ENCODE peak calls at places on chromosome 1, in four cellular contexts. G is WTC11, M is HepG2, R is GM12878. I is an unnamed sample.
A peak's percentile ranks its signal among the peaks of the same experiment; 100 is the strongest.

GRCh38 chr1:181497870-181498269 is 14.6 kb downstream of the CACNA1E start:
- DNase-seq in G (no peak), M (no peak), R (no peak), I (no peak)

GRCh38 chr1:152924191-152924590 is 15.8 kb downstream of the IVL start:
- DNase-seq in G (no peak), M (no peak), R (no peak), I (no peak)

GRCh38 chr1:53672785-53673184 is 66.2 kb downstream of the GLIS1 start:
- DNase-seq in M (no peak), G (no peak), R (no peak), I (no peak)

GRCh38 chr1:25609921-25610320 is 6.7 kb upstream of the MAN1C1 start:
- DNase-seq in G (no peak), M (no peak), R (no peak), I (no peak)

GRCh38 chr1:156931553-156931952 is 11.1 kb downstream of the LRRC71 start:
- DNase-seq in R (no peak), M (no peak), G (no peak), I (no peak)

GRCh38 chr1:7384121-7384520 is 387.0 kb upstream of the VAMP3 start:
- DNase-seq in G (no peak), M (no peak), R (no peak), I (no peak)

GRCh38 chr1:16145030-16145987 is 10.6 kb downstream of the EPHA2 start:
- DNase-seq in R (no peak), G (peak; percentile 55), M (peak; percentile 68), I (no peak)

GRCh38 chr1:15546641-15547040 is 20.0 kb downstream of the DNAJC16 start:
- DNase-seq in G (no peak), R (no peak), M (no peak), I (no peak)

GRCh38 chr1:206916000-206916709 is 5.6 kb downstream of the FCMR start:
- DNase-seq in G (no peak), M (no peak), R (no peak), I (no peak)

GRCh38 chr1:215992620-215993019 is 425.5 kb downstream of the KCTD3 start:
- DNase-seq in G (no peak), M (peak; percentile 1), R (no peak), I (no peak)

GRCh38 chr1:182446033-182446669 is 3.8 kb upstream of the RGSL1 start:
- DNase-seq in M (peak; percentile 39), R (peak; percentile 26), G (peak; percentile 22), I (peak; percentile 65)

DNA sequence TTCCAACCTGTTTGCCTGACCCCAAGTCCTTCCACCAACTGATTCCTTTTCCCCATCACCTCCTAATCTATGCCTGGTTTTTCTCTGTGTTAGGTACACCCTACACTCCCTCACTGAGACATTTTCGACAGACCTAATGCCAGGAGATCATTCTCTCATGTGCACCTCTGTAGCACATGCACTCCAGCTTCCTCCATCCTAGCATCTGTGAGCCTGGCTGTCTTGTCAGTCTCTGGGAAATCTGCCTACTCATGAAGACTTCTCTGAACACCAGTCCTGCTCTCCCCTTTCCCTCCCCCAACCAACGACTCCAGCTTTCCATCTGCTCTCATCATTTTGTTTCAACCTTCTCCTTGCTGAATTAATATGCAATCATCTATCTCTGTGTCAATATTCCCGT is 987 bp downstream of the MED8 start:
- DNase-seq in M (no peak), R (no peak), G (no peak), I (peak; percentile 36)
- TF ChIP-seq CREM in M (no peak), R (no peak), G (no peak), I (no peak)

GRCh38 chr1:184041731-184042130 is 4.2 kb upstream of the COLGALT2 start:
- DNase-seq in M (no peak), G (no peak), R (no peak), I (no peak)

GRCh38 chr1:184037849-184038591 is 492 bp upstream of the COLGALT2 start:
- DNase-seq in G (no peak), M (no peak), R (no peak), I (no peak)

GRCh38 chr1:184036517-184036949 is 995 bp downstream of the COLGALT2 start:
- DNase-seq in R (no peak), G (peak; percentile 62), M (peak; percentile 42), I (peak; percentile 53)

GRCh38 chr1:184035719-184036516 is 1.6 kb downstream of the COLGALT2 start:
- DNase-seq in G (no peak), M (peak; percentile 64), R (no peak), I (peak; percentile 41)

DNA sequence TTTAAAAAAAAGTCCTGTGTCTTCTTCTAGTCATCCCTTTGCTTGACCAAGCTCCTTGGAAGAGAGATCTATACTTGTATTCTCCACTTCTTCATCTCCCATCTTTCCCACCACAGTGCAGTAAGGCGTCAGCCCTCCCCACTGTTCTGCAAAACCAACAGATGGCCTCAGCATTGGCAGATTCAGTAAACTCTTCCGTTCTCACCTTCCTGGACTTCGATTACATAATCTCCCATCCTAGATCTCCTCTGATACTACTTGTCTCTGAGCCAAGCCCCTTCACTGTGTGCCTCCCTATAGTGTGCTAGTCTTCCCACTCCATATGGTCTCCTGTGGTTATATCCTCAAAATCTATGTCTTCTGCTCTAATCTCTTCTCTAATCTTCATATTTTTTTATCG is 1.6 kb upstream of the COLGALT2 start:
- DNase-seq in G (no peak), M (no peak), R (no peak), I (no peak)
- TF ChIP-seq CREM in G (no peak), M (no peak), R (no peak), I (no peak)

GRCh38 chr1:245680395-245680794 is 525.6 kb downstream of the KIF26B start:
- DNase-seq in M (no peak), G (no peak), R (no peak), I (no peak)

GRCh38 chr1:245682638-245683376 is 528.0 kb downstream of the KIF26B start:
- DNase-seq in M (no peak), G (no peak), R (no peak), I (no peak)

GRCh38 chr1:245677446-245678240 is 522.9 kb downstream of the KIF26B start:
- DNase-seq in R (no peak), M (no peak), G (no peak), I (no peak)

GRCh38 chr1:245678866-245679411 is 524.2 kb downstream of the KIF26B start:
- DNase-seq in M (no peak), G (no peak), R (no peak), I (no peak)

DNA sequence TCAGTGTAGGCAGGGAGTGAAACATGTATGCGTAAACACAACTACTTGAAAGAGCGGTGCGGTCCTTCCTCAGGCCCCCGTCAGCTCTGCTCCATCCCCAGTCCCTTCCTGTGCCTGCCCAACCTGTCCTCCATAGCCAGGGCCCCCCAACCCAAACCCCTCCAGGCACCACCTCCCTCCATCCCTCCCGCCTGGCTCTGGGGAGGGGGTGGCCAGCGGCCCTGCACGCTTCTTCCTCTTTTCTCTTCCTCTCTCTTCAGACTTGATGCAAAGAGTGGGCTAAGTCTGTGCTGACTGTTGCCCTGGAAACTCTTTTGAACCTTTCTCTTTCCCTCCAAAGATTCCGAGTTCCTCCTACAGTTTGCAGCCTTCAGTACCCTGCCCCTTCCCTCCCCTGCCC is 525.0 kb downstream of the KIF26B start:
- DNase-seq in G (no peak), M (no peak), R (no peak), I (no peak)
- TF ChIP-seq CREM in G (no peak), M (no peak), R (no peak), I (no peak)

DNA sequence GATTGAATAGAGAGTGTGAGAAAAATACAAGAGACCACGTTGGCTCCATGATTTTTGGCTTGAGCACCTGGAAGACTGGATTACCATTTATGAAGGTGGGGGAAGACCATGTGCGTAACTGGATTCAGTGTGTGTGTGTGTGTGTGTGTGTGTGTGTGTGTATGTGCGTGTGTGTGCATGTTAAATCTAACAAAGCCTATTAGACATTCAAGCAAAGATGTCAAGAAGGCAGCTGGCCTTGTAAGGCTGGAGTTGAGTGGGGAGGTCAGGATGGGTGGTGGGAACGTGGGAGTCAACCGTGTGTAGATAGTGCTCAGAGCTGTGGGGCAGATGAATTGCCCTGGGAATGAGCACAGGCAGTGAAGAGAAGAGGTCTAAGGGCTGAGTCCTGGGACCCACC is 293.8 kb upstream of the POU3F1 start:
- DNase-seq in G (no peak), M (no peak), R (no peak), I (no peak)
- TF ChIP-seq CREM in G (no peak), M (no peak), R (no peak), I (no peak)

DNA sequence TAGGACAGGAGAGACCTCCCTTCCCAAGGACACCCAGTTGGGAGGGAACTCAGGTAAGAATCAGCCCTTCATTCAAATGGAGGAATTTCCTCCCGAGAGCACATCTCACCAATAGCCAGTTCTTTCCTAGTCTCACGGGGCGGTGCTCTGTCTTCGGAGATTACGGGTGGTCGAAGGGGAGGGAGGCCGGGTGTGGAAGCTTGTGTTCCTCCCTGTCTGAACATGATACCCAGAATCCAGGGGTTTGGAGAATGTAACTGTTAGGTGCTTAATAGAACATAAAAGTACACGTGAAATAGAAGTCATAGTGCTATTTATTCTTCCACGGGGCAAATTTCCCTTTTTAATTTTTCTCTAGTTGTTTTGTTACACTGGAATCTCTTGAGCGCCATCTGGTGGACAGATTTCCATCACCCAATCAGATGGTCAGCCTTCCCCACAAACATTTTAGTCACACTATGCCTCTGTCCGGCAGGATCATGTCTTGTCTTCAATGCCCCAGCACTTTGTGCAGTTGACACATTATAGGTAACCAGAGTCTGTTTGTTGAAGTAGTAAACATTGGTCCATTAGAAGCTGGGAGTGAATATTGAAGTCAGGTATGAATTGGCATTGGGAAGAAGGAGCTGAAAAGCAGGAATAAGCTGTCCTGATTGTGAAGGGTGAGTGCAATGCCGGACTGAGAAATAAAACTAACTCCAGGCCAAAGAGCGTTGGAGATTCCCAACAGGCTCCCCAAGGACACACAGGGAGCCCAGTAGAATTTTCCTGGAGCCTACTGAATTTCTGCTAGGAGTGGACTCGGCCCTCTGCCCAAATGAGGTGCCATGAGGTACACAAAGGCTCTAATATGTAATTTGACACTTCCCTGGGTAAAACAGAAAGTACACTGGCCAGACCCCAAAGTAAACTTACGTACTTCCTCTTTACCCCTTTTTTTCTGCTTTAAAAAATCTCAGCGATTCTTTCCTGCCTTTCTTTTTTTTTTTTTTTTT is 27.6 kb upstream of the ZNF697 start:
- DNase-seq in G (peak; percentile 84), M (peak; percentile 82), R (peak; percentile 42), I (peak; percentile 86)
- TF ChIP-seq CREM in G (no peak), M (no peak), R (no peak), I (peak; percentile 14)

I was measured in K562.